ENCODE peak calls at places on chromosome X, in ten cellular contexts. X is NCI-H510A treated with DMSO at 0.1 percent for 48 hours; G is activated gamma-delta T cell treated with Interleukin-2 at 50 U/mL for 16 hours; F is MG63; E is NCI-H774; M is EL; H is naive thymus-derived CD4-positive, alpha-beta T cell; J is heart left ventricle; B is posterior cingulate gyrus; T is activated CD4-positive, alpha-beta T cell treated with anti-CD3 and anti-CD28 coated beads, Interleukin-2, amount 50 U/mL, for 24 hours. P is an unnamed sample.

GRCh38 chrX:23756165-23756564 is 13.1 kb upstream of the ACOT9 start:
- DNase-seq in M (peak; percentile 55), X (peak; percentile 32), B (no peak), J (no peak), T (peak; percentile 6), H (peak; percentile 47), F (peak; percentile 36), G (peak; percentile 62), E (peak; percentile 31), P (no peak)

GRCh38 chrX:54181196-54181953 is 1.7 kb downstream of the FAM120C start:
- DNase-seq in T (no peak), M (peak; percentile 14), X (peak; percentile 2), G (no peak), B (no peak), J (no peak), H (no peak), F (peak; percentile 14), E (no peak), P (no peak)

GRCh38 chrX:147476008-147476407 is 435.7 kb upstream of the FMR1 start:
- DNase-seq in B (no peak), M (no peak), X (no peak), G (no peak), T (no peak), E (no peak), J (no peak), H (peak; percentile 1), F (no peak), P (no peak)

GRCh38 chrX:45751156-45751555 is 550.5 kb upstream of the DIPK2B start:
- DNase-seq in J (no peak), B (no peak), E (no peak), T (no peak), M (peak; percentile 10), X (no peak), H (no peak), F (no peak), G (no peak), P (no peak)

GRCh38 chrX:95945528-95945927 is 739.1 kb upstream of the DIAPH2 start:
- DNase-seq in T (no peak), E (no peak), H (no peak), X (no peak), G (no peak), B (no peak), J (no peak), F (no peak), M (no peak), P (no peak)

GRCh38 chrX:119682019-119682989 is 10.7 kb downstream of the SEPTIN6 start:
- DNase-seq in F (no peak), X (no peak), M (no peak), B (no peak), E (no peak), T (no peak), G (no peak), J (no peak), H (peak; percentile 73), P (no peak)

GRCh38 chrX:40403757-40404156 is 177.0 kb upstream of the ATP6AP2 start:
- DNase-seq in B (no peak), J (no peak), G (no peak), H (no peak), X (no peak), E (no peak), T (no peak), F (no peak), M (no peak), P (no peak)

GRCh38 chrX:45322382-45322781 is 121.7 kb upstream of the DIPK2B start:
- DNase-seq in J (no peak), B (no peak), F (peak; percentile 51), X (no peak), E (no peak), T (no peak), H (no peak), M (peak; percentile 82), G (no peak), P (no peak)

GRCh38 chrX:119410027-119410819 is 11.1 kb downstream of the SLC25A43 start:
- DNase-seq in F (peak; percentile 93), X (peak; percentile 34), E (peak; percentile 15), B (no peak), J (no peak), T (no peak), G (no peak), M (peak; percentile 93), H (no peak), P (no peak)

GRCh38 chrX:8668797-8669196 is 63.1 kb downstream of the ANOS1 start:
- DNase-seq in T (no peak), X (no peak), M (no peak), J (no peak), G (no peak), H (no peak), F (no peak), E (no peak), B (no peak), P (no peak)

GRCh38 chrX:56226980-56227379 is 5.2 kb upstream of the KLF8 start:
- DNase-seq in H (no peak), F (no peak), M (no peak), T (no peak), E (no peak), G (no peak), X (no peak), J (no peak), B (no peak), P (no peak)

GRCh38 chrX:139113682-139114081 is 402.2 kb upstream of the FGF13 start:
- DNase-seq in F (peak; percentile 16), T (no peak), G (no peak), B (no peak), M (no peak), J (no peak), E (no peak), H (no peak), X (no peak), P (no peak)

GRCh38 chrX:137071596-137071995 is 37.8 kb upstream of the GPR101 start:
- DNase-seq in T (no peak), F (no peak), M (no peak), G (no peak), H (no peak), J (no peak), E (no peak), B (no peak), X (no peak), P (no peak)

GRCh38 chrX:118116308-118117068 is at the start of gene KLHL13:
- DNase-seq in M (peak; percentile 6), E (peak; percentile 60), X (peak; percentile 35), J (peak; percentile 57), F (peak; percentile 41), T (no peak), G (no peak), B (no peak), H (peak; percentile 18), P (no peak)